ENCODE peak calls at places on chromosomes 7 and 10, in eight cellular contexts. One of them, this sample, is unnamed.
A peak's percentile ranks its signal among the peaks of the same experiment; 100 is the strongest.

GRCh38 chr7:117872565-117873055 is 631 bp downstream of the CTTNBP2 start:
- DNase-seq in right lobe of liver: no peak
- DNase-seq in lower lobe of right lung: no peak
- DNase-seq in astrocyte: no peak
- DNase-seq in heart right ventricle: peak; percentile 5
- DNase-seq in effector memory CD4-positive, alpha-beta T cell: no peak
- DNase-seq in tibial nerve: peak; percentile 24
- DNase-seq in CD8-positive, alpha-beta T cell: no peak
- DNase-seq in this sample: no peak

GRCh38 chr10:89741126-89741762 is 39.9 kb downstream of the KIF20B start:
- DNase-seq in astrocyte: no peak
- DNase-seq in heart right ventricle: no peak
- DNase-seq in lower lobe of right lung: no peak
- DNase-seq in CD8-positive, alpha-beta T cell: no peak
- DNase-seq in right lobe of liver: no peak
- DNase-seq in tibial nerve: no peak
- DNase-seq in effector memory CD4-positive, alpha-beta T cell: no peak
- DNase-seq in this sample: no peak

GRCh38 chr7:29146082-29146706 is at the start of gene CPVL:
- DNase-seq in tibial nerve: peak; percentile 49
- DNase-seq in right lobe of liver: peak; percentile 60
- DNase-seq in lower lobe of right lung: peak; percentile 79
- DNase-seq in effector memory CD4-positive, alpha-beta T cell: no peak
- DNase-seq in astrocyte: no peak
- DNase-seq in heart right ventricle: peak; percentile 69
- DNase-seq in CD8-positive, alpha-beta T cell: no peak
- DNase-seq in this sample: peak; percentile 88

GRCh38 chr10:93916257-93917063 is 22.7 kb downstream of the SLC35G1 start:
- DNase-seq in lower lobe of right lung: no peak
- DNase-seq in heart right ventricle: no peak
- DNase-seq in right lobe of liver: no peak
- DNase-seq in astrocyte: peak; percentile 31
- DNase-seq in CD8-positive, alpha-beta T cell: no peak
- DNase-seq in tibial nerve: no peak
- DNase-seq in effector memory CD4-positive, alpha-beta T cell: no peak
- DNase-seq in this sample: no peak

GRCh38 chr7:123079021-123079420 is 83.5 kb upstream of the TAS2R16 start:
- DNase-seq in CD8-positive, alpha-beta T cell: no peak
- DNase-seq in right lobe of liver: no peak
- DNase-seq in effector memory CD4-positive, alpha-beta T cell: no peak
- DNase-seq in lower lobe of right lung: no peak
- DNase-seq in astrocyte: no peak
- DNase-seq in heart right ventricle: no peak
- DNase-seq in tibial nerve: no peak
- DNase-seq in this sample: no peak

GRCh38 chr10:124092270-124093075 is 925 bp downstream of the CHST15 start:
- DNase-seq in effector memory CD4-positive, alpha-beta T cell: no peak
- DNase-seq in lower lobe of right lung: peak; percentile 85
- DNase-seq in CD8-positive, alpha-beta T cell: no peak
- DNase-seq in right lobe of liver: peak; percentile 72
- DNase-seq in astrocyte: peak; percentile 29
- DNase-seq in heart right ventricle: peak; percentile 66
- DNase-seq in tibial nerve: peak; percentile 44
- DNase-seq in this sample: no peak

GRCh38 chr10:34815174-34816066 is at the start of gene PARD3:
- DNase-seq in heart right ventricle: peak; percentile 58
- DNase-seq in right lobe of liver: peak; percentile 79
- DNase-seq in lower lobe of right lung: peak; percentile 73
- DNase-seq in tibial nerve: peak; percentile 28
- DNase-seq in CD8-positive, alpha-beta T cell: no peak
- DNase-seq in effector memory CD4-positive, alpha-beta T cell: no peak
- DNase-seq in astrocyte: no peak
- DNase-seq in this sample: peak; percentile 60

GRCh38 chr10:17882557-17882956 is 69.2 kb upstream of the SLC39A12 start:
- DNase-seq in effector memory CD4-positive, alpha-beta T cell: no peak
- DNase-seq in tibial nerve: peak; percentile 28
- DNase-seq in right lobe of liver: no peak
- DNase-seq in CD8-positive, alpha-beta T cell: no peak
- DNase-seq in lower lobe of right lung: no peak
- DNase-seq in heart right ventricle: no peak
- DNase-seq in astrocyte: peak; percentile 12
- DNase-seq in this sample: no peak

GRCh38 chr10:34254596-34254995 is 560.5 kb downstream of the PARD3 start:
- DNase-seq in effector memory CD4-positive, alpha-beta T cell: no peak
- DNase-seq in tibial nerve: no peak
- DNase-seq in right lobe of liver: no peak
- DNase-seq in CD8-positive, alpha-beta T cell: no peak
- DNase-seq in astrocyte: peak; percentile 75
- DNase-seq in heart right ventricle: peak; percentile 16
- DNase-seq in lower lobe of right lung: no peak
- DNase-seq in this sample: peak; percentile 78

GRCh38 chr10:114869500-114869899 is 47.9 kb downstream of the FHIP2A start:
- DNase-seq in heart right ventricle: no peak
- DNase-seq in tibial nerve: no peak
- DNase-seq in effector memory CD4-positive, alpha-beta T cell: no peak
- DNase-seq in lower lobe of right lung: no peak
- DNase-seq in CD8-positive, alpha-beta T cell: no peak
- DNase-seq in astrocyte: peak; percentile 89
- DNase-seq in right lobe of liver: no peak
- DNase-seq in this sample: no peak

GRCh38 chr7:2299131-2299829 is 15.0 kb downstream of the SNX8 start:
- DNase-seq in right lobe of liver: no peak
- DNase-seq in astrocyte: peak; percentile 89
- DNase-seq in lower lobe of right lung: peak; percentile 77
- DNase-seq in CD8-positive, alpha-beta T cell: no peak
- DNase-seq in tibial nerve: peak; percentile 40
- DNase-seq in effector memory CD4-positive, alpha-beta T cell: no peak
- DNase-seq in heart right ventricle: peak; percentile 54
- DNase-seq in this sample: no peak

GRCh38 chr10:112369495-112370423 is 4.2 kb upstream of the ACSL5 start:
- DNase-seq in heart right ventricle: no peak
- DNase-seq in tibial nerve: no peak
- DNase-seq in lower lobe of right lung: peak; percentile 87
- DNase-seq in astrocyte: no peak
- DNase-seq in right lobe of liver: peak; percentile 43
- DNase-seq in effector memory CD4-positive, alpha-beta T cell: no peak
- DNase-seq in CD8-positive, alpha-beta T cell: peak; percentile 19
- DNase-seq in this sample: no peak

GRCh38 chr7:17144313-17144712 is 154.1 kb upstream of the AHR start:
- DNase-seq in right lobe of liver: no peak
- DNase-seq in CD8-positive, alpha-beta T cell: peak; percentile 25
- DNase-seq in heart right ventricle: no peak
- DNase-seq in effector memory CD4-positive, alpha-beta T cell: peak; percentile 45
- DNase-seq in tibial nerve: no peak
- DNase-seq in lower lobe of right lung: no peak
- DNase-seq in astrocyte: peak; percentile 37
- DNase-seq in this sample: no peak

GRCh38 chr7:123705217-123705901 is 43.4 kb downstream of the WASL start:
- DNase-seq in right lobe of liver: no peak
- DNase-seq in effector memory CD4-positive, alpha-beta T cell: no peak
- DNase-seq in tibial nerve: no peak
- DNase-seq in astrocyte: no peak
- DNase-seq in heart right ventricle: no peak
- DNase-seq in lower lobe of right lung: no peak
- DNase-seq in CD8-positive, alpha-beta T cell: no peak
- DNase-seq in this sample: no peak

GRCh38 chr7:55774327-55775050 is 88.1 kb downstream of the SEPTIN14 start:
- DNase-seq in effector memory CD4-positive, alpha-beta T cell: no peak
- DNase-seq in right lobe of liver: no peak
- DNase-seq in lower lobe of right lung: no peak
- DNase-seq in heart right ventricle: no peak
- DNase-seq in tibial nerve: no peak
- DNase-seq in CD8-positive, alpha-beta T cell: no peak
- DNase-seq in astrocyte: peak; percentile 1
- DNase-seq in this sample: no peak

GRCh38 chr10:87658858-87659555 is 671 bp upstream of the PAPSS2 start:
- DNase-seq in lower lobe of right lung: no peak
- DNase-seq in effector memory CD4-positive, alpha-beta T cell: no peak
- DNase-seq in right lobe of liver: no peak
- DNase-seq in CD8-positive, alpha-beta T cell: no peak
- DNase-seq in tibial nerve: no peak
- DNase-seq in astrocyte: no peak
- DNase-seq in heart right ventricle: no peak
- DNase-seq in this sample: no peak
- H3K4me3 ChIP-seq in lower lobe of right lung: peak overlapping the region; percentile 85
- H3K4me3 ChIP-seq in effector memory CD4-positive, alpha-beta T cell: no peak overlapping the region
- H3K4me3 ChIP-seq in right lobe of liver: peak overlapping the region; percentile 70
- H3K4me3 ChIP-seq in CD8-positive, alpha-beta T cell: no peak overlapping the region
- H3K4me3 ChIP-seq in tibial nerve: peak overlapping the region; percentile 71
- H3K4me3 ChIP-seq in astrocyte: peak overlapping the region; percentile 100
- H3K4me3 ChIP-seq in heart right ventricle: peak overlapping the region; percentile 82
- H3K4me3 ChIP-seq in this sample: no peak overlapping the region

GRCh38 chr10:120272350-120272749 is 184.7 kb upstream of the PLPP4 start:
- DNase-seq in lower lobe of right lung: no peak
- DNase-seq in heart right ventricle: no peak
- DNase-seq in tibial nerve: no peak
- DNase-seq in effector memory CD4-positive, alpha-beta T cell: no peak
- DNase-seq in CD8-positive, alpha-beta T cell: no peak
- DNase-seq in astrocyte: no peak
- DNase-seq in right lobe of liver: no peak
- DNase-seq in this sample: no peak

GRCh38 chr10:120282421-120282820 is 174.6 kb upstream of the PLPP4 start:
- DNase-seq in effector memory CD4-positive, alpha-beta T cell: no peak
- DNase-seq in tibial nerve: no peak
- DNase-seq in astrocyte: no peak
- DNase-seq in right lobe of liver: no peak
- DNase-seq in heart right ventricle: no peak
- DNase-seq in CD8-positive, alpha-beta T cell: no peak
- DNase-seq in lower lobe of right lung: no peak
- DNase-seq in this sample: no peak

GRCh38 chr10:120283093-120283492 is 173.9 kb upstream of the PLPP4 start:
- DNase-seq in astrocyte: no peak
- DNase-seq in CD8-positive, alpha-beta T cell: no peak
- DNase-seq in effector memory CD4-positive, alpha-beta T cell: no peak
- DNase-seq in heart right ventricle: no peak
- DNase-seq in lower lobe of right lung: no peak
- DNase-seq in tibial nerve: no peak
- DNase-seq in right lobe of liver: no peak
- DNase-seq in this sample: peak; percentile 17

GRCh38 chr10:120279196-120279595 is 177.8 kb upstream of the PLPP4 start:
- DNase-seq in heart right ventricle: no peak
- DNase-seq in lower lobe of right lung: no peak
- DNase-seq in effector memory CD4-positive, alpha-beta T cell: no peak
- DNase-seq in tibial nerve: no peak
- DNase-seq in astrocyte: no peak
- DNase-seq in CD8-positive, alpha-beta T cell: no peak
- DNase-seq in right lobe of liver: no peak
- DNase-seq in this sample: no peak

DNA sequence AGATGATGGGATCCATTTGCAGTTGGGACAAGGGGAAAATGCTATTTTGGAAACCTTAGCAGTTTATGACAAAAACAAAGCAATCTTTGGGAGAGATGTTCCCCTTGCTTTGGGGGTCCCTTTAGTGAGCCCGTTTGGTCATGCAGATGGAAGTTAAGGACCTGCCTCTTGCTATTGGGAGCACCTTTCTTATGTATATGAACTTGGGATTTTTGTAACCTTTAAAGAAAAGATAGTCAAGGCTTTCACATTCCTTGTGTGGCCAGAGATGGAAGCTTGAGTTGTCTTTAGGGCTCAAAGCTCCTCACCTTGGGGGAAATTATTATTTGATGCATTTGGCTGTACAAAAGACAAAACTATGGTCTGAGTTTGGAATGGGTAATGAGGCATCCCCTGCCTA is 179.0 kb upstream of the PLPP4 start:
- DNase-seq in tibial nerve: no peak
- DNase-seq in CD8-positive, alpha-beta T cell: no peak
- DNase-seq in astrocyte: no peak
- DNase-seq in effector memory CD4-positive, alpha-beta T cell: no peak
- DNase-seq in heart right ventricle: no peak
- DNase-seq in right lobe of liver: no peak
- DNase-seq in lower lobe of right lung: no peak
- DNase-seq in this sample: no peak
- H3K4me3 ChIP-seq in tibial nerve: no peak overlapping the region
- H3K4me3 ChIP-seq in CD8-positive, alpha-beta T cell: no peak overlapping the region
- H3K4me3 ChIP-seq in astrocyte: no peak overlapping the region
- H3K4me3 ChIP-seq in effector memory CD4-positive, alpha-beta T cell: no peak overlapping the region
- H3K4me3 ChIP-seq in heart right ventricle: no peak overlapping the region
- H3K4me3 ChIP-seq in right lobe of liver: no peak overlapping the region
- H3K4me3 ChIP-seq in lower lobe of right lung: no peak overlapping the region
- H3K4me3 ChIP-seq in this sample: no peak overlapping the region

DNA sequence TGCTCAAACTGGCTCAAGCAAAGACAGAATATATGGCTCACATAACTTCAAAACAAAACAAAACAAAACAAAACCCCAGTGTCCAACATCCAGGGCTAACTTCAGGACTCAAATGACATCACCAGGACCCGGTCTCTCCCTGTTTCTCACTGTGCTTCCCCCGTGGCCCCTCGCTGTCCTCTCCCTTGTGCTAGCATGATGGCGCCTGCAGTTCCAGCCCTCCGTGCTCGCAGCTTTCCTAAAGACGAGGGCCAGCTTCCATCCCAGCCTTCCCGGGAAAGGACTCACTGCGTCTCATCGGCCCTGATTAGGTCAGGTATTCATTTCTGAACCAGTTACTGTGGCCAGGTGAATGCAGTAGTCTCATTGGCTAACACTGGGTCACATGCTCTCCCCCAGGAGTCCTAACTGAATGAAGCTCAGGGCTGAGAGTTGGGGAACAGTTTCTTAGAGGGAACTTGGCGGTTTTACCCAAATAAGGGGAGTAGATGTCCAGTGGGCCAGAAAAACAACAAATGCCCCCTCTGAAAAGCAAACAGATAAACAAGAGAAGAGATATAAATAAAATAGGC is 33.0 kb upstream of the CTBP2 start:
- DNase-seq in effector memory CD4-positive, alpha-beta T cell: no peak
- DNase-seq in CD8-positive, alpha-beta T cell: no peak
- DNase-seq in heart right ventricle: no peak
- DNase-seq in right lobe of liver: no peak
- DNase-seq in lower lobe of right lung: no peak
- DNase-seq in tibial nerve: no peak
- DNase-seq in astrocyte: no peak
- DNase-seq in this sample: no peak
- H3K4me3 ChIP-seq in effector memory CD4-positive, alpha-beta T cell: no peak overlapping the region
- H3K4me3 ChIP-seq in CD8-positive, alpha-beta T cell: no peak overlapping the region
- H3K4me3 ChIP-seq in heart right ventricle: no peak overlapping the region
- H3K4me3 ChIP-seq in right lobe of liver: no peak overlapping the region
- H3K4me3 ChIP-seq in lower lobe of right lung: no peak overlapping the region
- H3K4me3 ChIP-seq in tibial nerve: no peak overlapping the region
- H3K4me3 ChIP-seq in astrocyte: no peak overlapping the region
- H3K4me3 ChIP-seq in this sample: no peak overlapping the region

DNA sequence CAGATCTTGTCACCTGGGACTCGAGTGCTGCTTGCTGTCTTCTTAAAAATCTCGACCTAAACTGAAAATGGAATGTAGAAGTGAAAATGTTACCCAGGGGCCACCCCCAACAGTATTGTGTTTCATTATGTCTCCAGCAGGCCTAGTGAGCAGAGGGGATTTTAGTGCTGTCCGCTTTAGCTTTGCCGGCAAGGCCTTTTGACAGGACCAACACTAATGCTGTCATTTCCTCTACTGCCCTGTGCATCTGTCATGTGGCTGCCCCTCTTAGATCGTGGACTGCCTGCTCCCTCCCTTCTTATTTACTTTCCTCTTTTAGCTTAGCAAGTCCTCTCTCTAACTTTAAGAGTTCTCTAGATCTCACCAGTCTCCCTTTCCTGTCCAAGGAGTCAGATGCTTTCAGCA is 639.9 kb downstream of the AUTS2 start:
- DNase-seq in lower lobe of right lung: no peak
- DNase-seq in tibial nerve: no peak
- DNase-seq in CD8-positive, alpha-beta T cell: no peak
- DNase-seq in effector memory CD4-positive, alpha-beta T cell: no peak
- DNase-seq in right lobe of liver: no peak
- DNase-seq in heart right ventricle: no peak
- DNase-seq in astrocyte: no peak
- DNase-seq in this sample: no peak
- H3K4me3 ChIP-seq in lower lobe of right lung: no peak overlapping the region
- H3K4me3 ChIP-seq in tibial nerve: no peak overlapping the region
- H3K4me3 ChIP-seq in CD8-positive, alpha-beta T cell: no peak overlapping the region
- H3K4me3 ChIP-seq in effector memory CD4-positive, alpha-beta T cell: no peak overlapping the region
- H3K4me3 ChIP-seq in right lobe of liver: no peak overlapping the region
- H3K4me3 ChIP-seq in heart right ventricle: no peak overlapping the region
- H3K4me3 ChIP-seq in astrocyte: no peak overlapping the region
- H3K4me3 ChIP-seq in this sample: no peak overlapping the region

GRCh38 chr10:31866118-31866670 is 62.4 kb downstream of the ARHGAP12 start:
- DNase-seq in lower lobe of right lung: no peak
- DNase-seq in tibial nerve: no peak
- DNase-seq in CD8-positive, alpha-beta T cell: no peak
- DNase-seq in heart right ventricle: no peak
- DNase-seq in right lobe of liver: no peak
- DNase-seq in effector memory CD4-positive, alpha-beta T cell: no peak
- DNase-seq in astrocyte: no peak
- DNase-seq in this sample: no peak
- H3K4me3 ChIP-seq in lower lobe of right lung: no peak overlapping the region
- H3K4me3 ChIP-seq in tibial nerve: no peak overlapping the region
- H3K4me3 ChIP-seq in CD8-positive, alpha-beta T cell: no peak overlapping the region
- H3K4me3 ChIP-seq in heart right ventricle: no peak overlapping the region
- H3K4me3 ChIP-seq in right lobe of liver: no peak overlapping the region
- H3K4me3 ChIP-seq in effector memory CD4-positive, alpha-beta T cell: no peak overlapping the region
- H3K4me3 ChIP-seq in astrocyte: no peak overlapping the region
- H3K4me3 ChIP-seq in this sample: no peak overlapping the region